ENCODE peak calls at places on chromosomes 4 and X, in four cellular contexts. One of them, this sample, is unnamed.

GRCh38 chr4:142406917-142407501 is 439.1 kb downstream of the INPP4B start:
- DNase-seq in vagina: no peak
- DNase-seq in Peyer's patch: no peak
- DNase-seq in choroid plexus epithelial cell: no peak
- DNase-seq in this sample: peak

GRCh38 chr4:184645904-184646610 is 3.2 kb downstream of the CASP3 start:
- DNase-seq in vagina: no peak
- DNase-seq in Peyer's patch: peak
- DNase-seq in choroid plexus epithelial cell: no peak
- DNase-seq in this sample: no peak

GRCh38 chrX:12011075-12011474 is 127.2 kb upstream of the FRMPD4 start:
- DNase-seq in choroid plexus epithelial cell: peak
- DNase-seq in Peyer's patch: no peak
- DNase-seq in vagina: no peak
- DNase-seq in this sample: peak

GRCh38 chrX:8845060-8845459 is 43.9 kb upstream of the FAM9A start:
- DNase-seq in choroid plexus epithelial cell: peak
- DNase-seq in vagina: no peak
- DNase-seq in Peyer's patch: no peak
- DNase-seq in this sample: no peak

GRCh38 chrX:154724999-154725756 is 25.7 kb downstream of the GAB3 start:
- DNase-seq in vagina: no peak
- DNase-seq in Peyer's patch: no peak
- DNase-seq in choroid plexus epithelial cell: no peak
- DNase-seq in this sample: no peak

GRCh38 chr4:150280081-150280950 is 202.1 kb downstream of the DCLK2 start:
- DNase-seq in choroid plexus epithelial cell: peak
- DNase-seq in Peyer's patch: no peak
- DNase-seq in vagina: no peak
- DNase-seq in this sample: peak

GRCh38 chr4:17595471-17596005 is 18.5 kb downstream of the LAP3 start:
- DNase-seq in Peyer's patch: peak
- DNase-seq in vagina: no peak
- DNase-seq in choroid plexus epithelial cell: no peak
- DNase-seq in this sample: no peak

GRCh38 chr4:35534946-35535345 is 709.4 kb downstream of the ARAP2 start:
- DNase-seq in choroid plexus epithelial cell: no peak
- DNase-seq in Peyer's patch: no peak
- DNase-seq in vagina: no peak
- DNase-seq in this sample: no peak

GRCh38 chr4:26870576-26871260 is 10.1 kb downstream of the STIM2 start:
- DNase-seq in choroid plexus epithelial cell: no peak
- DNase-seq in vagina: no peak
- DNase-seq in Peyer's patch: no peak
- DNase-seq in this sample: no peak

GRCh38 chrX:130715299-130715698 is 187.7 kb downstream of the ENOX2 start:
- DNase-seq in Peyer's patch: no peak
- DNase-seq in choroid plexus epithelial cell: peak
- DNase-seq in vagina: no peak
- DNase-seq in this sample: no peak

GRCh38 chr4:152853293-152853692 is 73.5 kb downstream of the ARFIP1 start:
- DNase-seq in choroid plexus epithelial cell: no peak
- DNase-seq in vagina: no peak
- DNase-seq in Peyer's patch: no peak
- DNase-seq in this sample: no peak
- H3K4me3 ChIP-seq in choroid plexus epithelial cell: no peak
- H3K4me3 ChIP-seq in vagina: no peak
- H3K4me3 ChIP-seq in Peyer's patch: no peak
- H3K4me3 ChIP-seq in this sample: no peak

GRCh38 chr4:163815776-163816175 is 321.3 kb downstream of the TMA16 start:
- DNase-seq in choroid plexus epithelial cell: no peak
- DNase-seq in vagina: no peak
- DNase-seq in Peyer's patch: no peak
- DNase-seq in this sample: no peak

GRCh38 chr4:163818673-163819072 is 324.2 kb downstream of the TMA16 start:
- DNase-seq in choroid plexus epithelial cell: no peak
- DNase-seq in Peyer's patch: no peak
- DNase-seq in vagina: no peak
- DNase-seq in this sample: no peak

GRCh38 chr4:163810757-163811156 is 316.3 kb downstream of the TMA16 start:
- DNase-seq in Peyer's patch: no peak
- DNase-seq in vagina: no peak
- DNase-seq in choroid plexus epithelial cell: no peak
- DNase-seq in this sample: peak

GRCh38 chr4:163816494-163816893 is 322.0 kb downstream of the TMA16 start:
- DNase-seq in choroid plexus epithelial cell: no peak
- DNase-seq in Peyer's patch: no peak
- DNase-seq in vagina: no peak
- DNase-seq in this sample: peak
- TF ChIP-seq CTCF in choroid plexus epithelial cell: no peak
- TF ChIP-seq CTCF in Peyer's patch: no peak
- TF ChIP-seq CTCF in vagina: no peak
- TF ChIP-seq CTCF in this sample: peak

DNA sequence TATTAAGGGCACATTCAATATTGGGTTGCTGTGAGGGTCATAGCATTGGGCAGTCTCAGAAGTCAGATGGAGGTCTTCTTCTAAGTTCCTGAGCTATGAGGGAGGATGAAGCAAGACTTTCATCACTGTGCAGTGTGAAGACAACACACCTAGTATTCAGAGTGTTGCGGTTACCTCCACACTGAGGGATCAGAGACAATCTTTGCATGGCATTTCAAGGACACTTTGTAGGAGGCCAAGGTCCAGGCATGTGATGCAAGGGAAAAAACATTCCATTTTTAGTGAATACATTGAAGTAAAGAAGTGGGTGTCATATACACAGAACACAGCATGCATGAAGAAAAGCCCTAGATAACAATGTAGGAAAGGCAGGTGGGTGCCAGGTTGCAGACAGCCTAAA is 481.2 kb upstream of the DIPK2B start:
- DNase-seq in vagina: no peak
- DNase-seq in Peyer's patch: no peak
- DNase-seq in choroid plexus epithelial cell: no peak
- DNase-seq in this sample: no peak
- H3K4me3 ChIP-seq in vagina: no peak
- H3K4me3 ChIP-seq in Peyer's patch: no peak
- H3K4me3 ChIP-seq in choroid plexus epithelial cell: no peak
- H3K4me3 ChIP-seq in this sample: no peak

GRCh38 chr4:164935363-164935762 is 42.1 kb downstream of the TRIM61 start:
- DNase-seq in vagina: no peak
- DNase-seq in choroid plexus epithelial cell: peak
- DNase-seq in Peyer's patch: no peak
- DNase-seq in this sample: no peak
- TF ChIP-seq CTCF in vagina: no peak
- TF ChIP-seq CTCF in choroid plexus epithelial cell: peak
- TF ChIP-seq CTCF in Peyer's patch: no peak
- TF ChIP-seq CTCF in this sample: no peak

GRCh38 chrX:24146283-24146865 is 3.2 kb upstream of the ZFX start:
- DNase-seq in Peyer's patch: no peak
- DNase-seq in choroid plexus epithelial cell: peak
- DNase-seq in vagina: no peak
- DNase-seq in this sample: no peak
- H3K4me3 ChIP-seq in Peyer's patch: peak
- H3K4me3 ChIP-seq in choroid plexus epithelial cell: no peak
- H3K4me3 ChIP-seq in vagina: peak
- H3K4me3 ChIP-seq in this sample: no peak

GRCh38 chr4:99845179-99845578 is 28.6 kb downstream of the DAPP1 start:
- DNase-seq in vagina: no peak
- DNase-seq in Peyer's patch: no peak
- DNase-seq in choroid plexus epithelial cell: no peak
- DNase-seq in this sample: no peak

GRCh38 chr4:99844048-99844447 is 27.4 kb downstream of the DAPP1 start:
- DNase-seq in choroid plexus epithelial cell: no peak
- DNase-seq in Peyer's patch: no peak
- DNase-seq in vagina: no peak
- DNase-seq in this sample: no peak

GRCh38 chr4:99843413-99843812 is 26.8 kb downstream of the DAPP1 start:
- DNase-seq in vagina: no peak
- DNase-seq in Peyer's patch: no peak
- DNase-seq in choroid plexus epithelial cell: no peak
- DNase-seq in this sample: no peak

GRCh38 chr4:99838927-99839326 is 22.3 kb downstream of the DAPP1 start:
- DNase-seq in Peyer's patch: no peak
- DNase-seq in choroid plexus epithelial cell: no peak
- DNase-seq in vagina: no peak
- DNase-seq in this sample: peak

GRCh38 chr4:99841143-99841542 is 24.5 kb downstream of the DAPP1 start:
- DNase-seq in choroid plexus epithelial cell: no peak
- DNase-seq in Peyer's patch: no peak
- DNase-seq in vagina: no peak
- DNase-seq in this sample: no peak
- TF ChIP-seq CTCF in choroid plexus epithelial cell: no peak
- TF ChIP-seq CTCF in Peyer's patch: no peak
- TF ChIP-seq CTCF in vagina: no peak
- TF ChIP-seq CTCF in this sample: no peak

GRCh38 chr4:40722576-40723161 is 27.1 kb upstream of the NSUN7 start:
- DNase-seq in Peyer's patch: no peak
- DNase-seq in vagina: no peak
- DNase-seq in choroid plexus epithelial cell: no peak
- DNase-seq in this sample: peak

GRCh38 chr4:40721730-40722171 is 28.0 kb upstream of the NSUN7 start:
- DNase-seq in vagina: no peak
- DNase-seq in choroid plexus epithelial cell: peak
- DNase-seq in Peyer's patch: no peak
- DNase-seq in this sample: peak

GRCh38 chr4:40719008-40719623 is 30.6 kb upstream of the NSUN7 start:
- DNase-seq in vagina: no peak
- DNase-seq in Peyer's patch: peak
- DNase-seq in choroid plexus epithelial cell: peak
- DNase-seq in this sample: peak

GRCh38 chr4:40720351-40720750 is 29.4 kb upstream of the NSUN7 start:
- DNase-seq in vagina: no peak
- DNase-seq in choroid plexus epithelial cell: no peak
- DNase-seq in Peyer's patch: no peak
- DNase-seq in this sample: no peak

DNA sequence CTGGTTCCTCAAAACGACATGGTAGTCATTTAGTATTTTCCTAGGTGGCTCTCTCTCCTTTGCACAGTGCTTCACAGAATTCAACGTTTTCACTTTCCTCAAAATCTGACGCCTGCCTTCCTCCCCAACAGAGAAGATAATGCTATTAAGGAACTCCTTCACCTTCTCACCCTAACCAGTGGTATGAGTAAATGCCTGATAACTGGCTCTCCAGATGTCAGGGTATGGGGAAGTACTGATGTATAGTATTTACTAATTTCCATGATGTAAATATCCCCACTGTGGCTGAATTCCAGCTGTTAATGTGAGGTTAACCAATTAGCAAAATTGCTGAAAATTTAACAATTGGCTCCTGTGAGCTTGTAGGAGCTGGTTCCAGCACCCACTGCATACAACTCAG is 28.8 kb upstream of the NSUN7 start:
- DNase-seq in choroid plexus epithelial cell: no peak
- DNase-seq in vagina: no peak
- DNase-seq in Peyer's patch: no peak
- DNase-seq in this sample: no peak
- H3K4me3 ChIP-seq in choroid plexus epithelial cell: no peak
- H3K4me3 ChIP-seq in vagina: no peak
- H3K4me3 ChIP-seq in Peyer's patch: no peak
- H3K4me3 ChIP-seq in this sample: no peak

DNA sequence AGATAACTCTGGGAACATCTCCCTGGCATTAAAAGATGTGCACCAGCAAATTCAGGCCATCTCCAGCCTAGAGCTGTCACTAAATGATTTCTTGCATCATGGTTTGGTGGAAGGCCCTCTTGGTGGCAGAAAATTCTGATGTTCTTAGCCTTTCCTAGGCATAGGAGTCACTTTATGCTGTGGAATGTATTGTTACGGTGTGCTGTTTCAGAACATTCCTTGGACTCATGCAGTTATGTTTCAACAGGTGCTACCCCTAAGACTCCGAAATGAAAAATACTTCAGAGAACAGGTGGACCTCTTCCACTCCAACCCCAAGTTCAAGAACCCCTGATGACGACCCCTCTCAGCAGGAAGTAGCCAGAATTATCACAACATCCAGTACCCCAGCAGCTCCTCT is 20.3 kb upstream of the PAPSS1 start:
- DNase-seq in choroid plexus epithelial cell: peak
- DNase-seq in Peyer's patch: no peak
- DNase-seq in vagina: no peak
- DNase-seq in this sample: peak
- TF ChIP-seq CTCF in choroid plexus epithelial cell: peak
- TF ChIP-seq CTCF in Peyer's patch: no peak
- TF ChIP-seq CTCF in vagina: no peak
- TF ChIP-seq CTCF in this sample: peak

GRCh38 chr4:81457345-81457744 is 14.4 kb downstream of the RASGEF1B start:
- DNase-seq in choroid plexus epithelial cell: no peak
- DNase-seq in Peyer's patch: no peak
- DNase-seq in vagina: no peak
- DNase-seq in this sample: no peak

GRCh38 chr4:81459233-81459632 is 12.5 kb downstream of the RASGEF1B start:
- DNase-seq in vagina: no peak
- DNase-seq in choroid plexus epithelial cell: no peak
- DNase-seq in Peyer's patch: no peak
- DNase-seq in this sample: no peak

GRCh38 chr4:81457921-81458520 is 13.7 kb downstream of the RASGEF1B start:
- DNase-seq in choroid plexus epithelial cell: no peak
- DNase-seq in vagina: no peak
- DNase-seq in Peyer's patch: no peak
- DNase-seq in this sample: no peak

GRCh38 chr4:81460115-81460836 is 11.4 kb downstream of the RASGEF1B start:
- DNase-seq in vagina: no peak
- DNase-seq in choroid plexus epithelial cell: no peak
- DNase-seq in Peyer's patch: no peak
- DNase-seq in this sample: no peak

GRCh38 chr4:81460837-81461233 is 10.9 kb downstream of the RASGEF1B start:
- DNase-seq in Peyer's patch: no peak
- DNase-seq in choroid plexus epithelial cell: no peak
- DNase-seq in vagina: no peak
- DNase-seq in this sample: no peak
- H3K4me3 ChIP-seq in Peyer's patch: no peak
- H3K4me3 ChIP-seq in choroid plexus epithelial cell: no peak
- H3K4me3 ChIP-seq in vagina: no peak
- H3K4me3 ChIP-seq in this sample: no peak

This sample was measured in epithelial cell of esophagus.